ENCODE peak calls at places on chromosomes 13 and 19, in six cellular contexts. One of them, this sample, is unnamed.

GRCh38 chr13:24050292-24050711 is 110.2 kb upstream of the SPATA13 start:
- DNase-seq in left ventricle myocardium inferior: peak; percentile 36
- DNase-seq in heart right ventricle: peak; percentile 42
- DNase-seq in tibial nerve: no peak
- DNase-seq in AG09319: no peak
- DNase-seq in activated B cell treated with CpG ODN at 0.5 μM for 24 hours: no peak
- DNase-seq in this sample: no peak

GRCh38 chr19:45763691-45764294 is 5.3 kb downstream of the SIX5 start:
- DNase-seq in left ventricle myocardium inferior: no peak
- DNase-seq in heart right ventricle: peak; percentile 24
- DNase-seq in tibial nerve: no peak
- DNase-seq in AG09319: no peak
- DNase-seq in activated B cell treated with CpG ODN at 0.5 μM for 24 hours: no peak
- DNase-seq in this sample: no peak

GRCh38 chr13:46229251-46229650 is 17.5 kb downstream of the LRRC63 start:
- DNase-seq in left ventricle myocardium inferior: no peak
- DNase-seq in heart right ventricle: no peak
- DNase-seq in tibial nerve: no peak
- DNase-seq in AG09319: no peak
- DNase-seq in activated B cell treated with CpG ODN at 0.5 μM for 24 hours: no peak
- DNase-seq in this sample: no peak

GRCh38 chr19:4707956-4708650 is 15.5 kb downstream of the DPP9 start:
- DNase-seq in left ventricle myocardium inferior: peak; percentile 77
- DNase-seq in heart right ventricle: peak; percentile 48
- DNase-seq in tibial nerve: no peak
- DNase-seq in AG09319: no peak
- DNase-seq in activated B cell treated with CpG ODN at 0.5 μM for 24 hours: no peak
- DNase-seq in this sample: no peak

GRCh38 chr13:46097015-46097414 is 7.8 kb downstream of the CPB2 start:
- DNase-seq in left ventricle myocardium inferior: no peak
- DNase-seq in heart right ventricle: no peak
- DNase-seq in tibial nerve: no peak
- DNase-seq in AG09319: no peak
- DNase-seq in activated B cell treated with CpG ODN at 0.5 μM for 24 hours: no peak
- DNase-seq in this sample: no peak

GRCh38 chr19:7926021-7926726 is at the start of gene CTXN1:
- DNase-seq in left ventricle myocardium inferior: peak; percentile 71
- DNase-seq in heart right ventricle: peak; percentile 81
- DNase-seq in tibial nerve: peak; percentile 64
- DNase-seq in AG09319: no peak
- DNase-seq in activated B cell treated with CpG ODN at 0.5 μM for 24 hours: peak; percentile 83
- DNase-seq in this sample: peak; percentile 90

GRCh38 chr13:109251958-109252357 is 534.4 kb downstream of the IRS2 start:
- DNase-seq in left ventricle myocardium inferior: no peak
- DNase-seq in heart right ventricle: no peak
- DNase-seq in tibial nerve: no peak
- DNase-seq in AG09319: no peak
- DNase-seq in activated B cell treated with CpG ODN at 0.5 μM for 24 hours: no peak
- DNase-seq in this sample: no peak

GRCh38 chr13:99265823-99266426 is 7.7 kb upstream of the GPR18 start:
- DNase-seq in left ventricle myocardium inferior: no peak
- DNase-seq in heart right ventricle: no peak
- DNase-seq in tibial nerve: no peak
- DNase-seq in AG09319: no peak
- DNase-seq in activated B cell treated with CpG ODN at 0.5 μM for 24 hours: no peak
- DNase-seq in this sample: peak; percentile 40

GRCh38 chr19:15836345-15836594 is 20.8 kb upstream of the OR10H1 start:
- DNase-seq in left ventricle myocardium inferior: no peak
- DNase-seq in heart right ventricle: no peak
- DNase-seq in tibial nerve: peak; percentile 18
- DNase-seq in AG09319: no peak
- DNase-seq in activated B cell treated with CpG ODN at 0.5 μM for 24 hours: no peak
- DNase-seq in this sample: no peak

GRCh38 chr13:38042771-38043170 is 173.2 kb upstream of the TRPC4 start:
- DNase-seq in left ventricle myocardium inferior: no peak
- DNase-seq in heart right ventricle: no peak
- DNase-seq in tibial nerve: no peak
- DNase-seq in AG09319: no peak
- DNase-seq in activated B cell treated with CpG ODN at 0.5 μM for 24 hours: no peak
- DNase-seq in this sample: no peak

GRCh38 chr19:34220472-34221063 is 33.8 kb upstream of the GARRE1 start:
- DNase-seq in left ventricle myocardium inferior: no peak
- DNase-seq in heart right ventricle: no peak
- DNase-seq in tibial nerve: peak; percentile 86
- DNase-seq in AG09319: peak; percentile 14
- DNase-seq in activated B cell treated with CpG ODN at 0.5 μM for 24 hours: peak; percentile 20
- DNase-seq in this sample: peak; percentile 53

GRCh38 chr19:29927944-29928669 is 13.9 kb upstream of the URI1 start:
- DNase-seq in left ventricle myocardium inferior: no peak
- DNase-seq in heart right ventricle: no peak
- DNase-seq in tibial nerve: no peak
- DNase-seq in AG09319: no peak
- DNase-seq in activated B cell treated with CpG ODN at 0.5 μM for 24 hours: no peak
- DNase-seq in this sample: peak; percentile 65

GRCh38 chr19:45782820-45783785 is 813 bp upstream of the DMPK start:
- DNase-seq in left ventricle myocardium inferior: peak; percentile 85
- DNase-seq in heart right ventricle: peak; percentile 82
- DNase-seq in tibial nerve: no peak
- DNase-seq in AG09319: no peak
- DNase-seq in activated B cell treated with CpG ODN at 0.5 μM for 24 hours: no peak
- DNase-seq in this sample: no peak

GRCh38 chr13:39527961-39528720 is 74.9 kb downstream of the LHFPL6 start:
- DNase-seq in left ventricle myocardium inferior: no peak
- DNase-seq in heart right ventricle: no peak
- DNase-seq in tibial nerve: no peak
- DNase-seq in AG09319: peak; percentile 52
- DNase-seq in activated B cell treated with CpG ODN at 0.5 μM for 24 hours: no peak
- DNase-seq in this sample: no peak

GRCh38 chr19:21197589-21198295 is 55.9 kb downstream of the ZNF431 start:
- DNase-seq in left ventricle myocardium inferior: no peak
- DNase-seq in heart right ventricle: no peak
- DNase-seq in tibial nerve: no peak
- DNase-seq in AG09319: no peak
- DNase-seq in activated B cell treated with CpG ODN at 0.5 μM for 24 hours: no peak
- DNase-seq in this sample: no peak

GRCh38 chr19:21202865-21203494 is 61.1 kb downstream of the ZNF431 start:
- DNase-seq in left ventricle myocardium inferior: no peak
- DNase-seq in heart right ventricle: no peak
- DNase-seq in tibial nerve: peak; percentile 17
- DNase-seq in AG09319: peak; percentile 1
- DNase-seq in activated B cell treated with CpG ODN at 0.5 μM for 24 hours: no peak
- DNase-seq in this sample: peak; percentile 14
- TF ChIP-seq CTCF in left ventricle myocardium inferior: peak; percentile 76
- TF ChIP-seq CTCF in heart right ventricle: peak; percentile 64
- TF ChIP-seq CTCF in tibial nerve: peak; percentile 58
- TF ChIP-seq CTCF in AG09319: peak; percentile 53
- TF ChIP-seq CTCF in activated B cell treated with CpG ODN at 0.5 μM for 24 hours: no peak
- TF ChIP-seq CTCF in this sample: peak; percentile 32

DNA sequence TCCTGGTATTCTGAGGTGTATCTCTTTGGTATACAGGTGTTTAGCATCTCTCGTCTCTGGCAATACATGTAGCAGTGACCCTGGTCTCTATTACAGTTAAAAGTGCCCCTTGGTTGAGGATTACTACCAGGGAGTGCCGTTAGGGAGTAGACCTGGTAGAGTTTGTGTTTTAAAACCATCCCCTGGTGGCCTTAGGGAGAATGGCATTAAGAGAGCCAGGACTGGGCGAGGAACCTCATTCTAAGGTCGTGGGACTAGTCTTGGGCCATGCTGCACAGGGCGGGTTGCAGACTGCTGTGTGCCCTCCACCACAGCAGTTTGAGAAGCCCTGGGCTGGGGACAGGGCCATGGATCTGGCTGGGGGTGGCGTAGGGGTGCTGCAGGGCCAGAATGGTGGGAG is 35.0 kb downstream of the B3GLCT start:
- DNase-seq in left ventricle myocardium inferior: no peak
- DNase-seq in heart right ventricle: no peak
- DNase-seq in tibial nerve: no peak
- DNase-seq in AG09319: no peak
- DNase-seq in activated B cell treated with CpG ODN at 0.5 μM for 24 hours: no peak
- DNase-seq in this sample: no peak
- TF ChIP-seq CTCF in left ventricle myocardium inferior: peak; percentile 50
- TF ChIP-seq CTCF in heart right ventricle: peak; percentile 22
- TF ChIP-seq CTCF in tibial nerve: no peak
- TF ChIP-seq CTCF in AG09319: peak; percentile 31
- TF ChIP-seq CTCF in activated B cell treated with CpG ODN at 0.5 μM for 24 hours: no peak
- TF ChIP-seq CTCF in this sample: no peak

GRCh38 chr19:13234518-13234917 is 84.3 kb downstream of the IER2 start:
- DNase-seq in left ventricle myocardium inferior: peak; percentile 18
- DNase-seq in heart right ventricle: peak; percentile 35
- DNase-seq in tibial nerve: peak; percentile 8
- DNase-seq in AG09319: no peak
- DNase-seq in activated B cell treated with CpG ODN at 0.5 μM for 24 hours: peak; percentile 27
- DNase-seq in this sample: peak; percentile 74
- TF ChIP-seq CTCF in left ventricle myocardium inferior: peak; percentile 38
- TF ChIP-seq CTCF in heart right ventricle: no peak
- TF ChIP-seq CTCF in tibial nerve: peak; percentile 32
- TF ChIP-seq CTCF in AG09319: peak; percentile 55
- TF ChIP-seq CTCF in activated B cell treated with CpG ODN at 0.5 μM for 24 hours: no peak
- TF ChIP-seq CTCF in this sample: peak; percentile 13

GRCh38 chr19:12141405-12141736 is 1.2 kb upstream of the ZNF20 start:
- DNase-seq in left ventricle myocardium inferior: no peak
- DNase-seq in heart right ventricle: no peak
- DNase-seq in tibial nerve: no peak
- DNase-seq in AG09319: no peak
- DNase-seq in activated B cell treated with CpG ODN at 0.5 μM for 24 hours: no peak
- DNase-seq in this sample: no peak

GRCh38 chr19:12139885-12140544 is at the start of gene ZNF20:
- DNase-seq in left ventricle myocardium inferior: peak; percentile 96
- DNase-seq in heart right ventricle: peak; percentile 95
- DNase-seq in tibial nerve: peak; percentile 97
- DNase-seq in AG09319: peak; percentile 79
- DNase-seq in activated B cell treated with CpG ODN at 0.5 μM for 24 hours: peak; percentile 85
- DNase-seq in this sample: peak; percentile 96

GRCh38 chr19:12140545-12141404 is 625 bp upstream of the ZNF20 start:
- DNase-seq in left ventricle myocardium inferior: peak; percentile 88
- DNase-seq in heart right ventricle: peak; percentile 88
- DNase-seq in tibial nerve: peak; percentile 88
- DNase-seq in AG09319: peak; percentile 55
- DNase-seq in activated B cell treated with CpG ODN at 0.5 μM for 24 hours: peak; percentile 71
- DNase-seq in this sample: peak; percentile 81

GRCh38 chr19:12139309-12139708 is 841 bp downstream of the ZNF20 start:
- DNase-seq in left ventricle myocardium inferior: no peak
- DNase-seq in heart right ventricle: no peak
- DNase-seq in tibial nerve: no peak
- DNase-seq in AG09319: no peak
- DNase-seq in activated B cell treated with CpG ODN at 0.5 μM for 24 hours: no peak
- DNase-seq in this sample: no peak

GRCh38 chr19:12137541-12137940 is 2.6 kb downstream of the ZNF20 start:
- DNase-seq in left ventricle myocardium inferior: no peak
- DNase-seq in heart right ventricle: no peak
- DNase-seq in tibial nerve: no peak
- DNase-seq in AG09319: no peak
- DNase-seq in activated B cell treated with CpG ODN at 0.5 μM for 24 hours: no peak
- DNase-seq in this sample: no peak
- TF ChIP-seq CTCF in left ventricle myocardium inferior: peak; percentile 51
- TF ChIP-seq CTCF in heart right ventricle: peak; percentile 41
- TF ChIP-seq CTCF in tibial nerve: no peak
- TF ChIP-seq CTCF in AG09319: no peak
- TF ChIP-seq CTCF in activated B cell treated with CpG ODN at 0.5 μM for 24 hours: no peak
- TF ChIP-seq CTCF in this sample: peak; percentile 25

GRCh38 chr13:36817996-36818395 is 1.0 kb upstream of the RFXAP start:
- DNase-seq in left ventricle myocardium inferior: no peak
- DNase-seq in heart right ventricle: no peak
- DNase-seq in tibial nerve: no peak
- DNase-seq in AG09319: no peak
- DNase-seq in activated B cell treated with CpG ODN at 0.5 μM for 24 hours: no peak
- DNase-seq in this sample: no peak
- TF ChIP-seq CTCF in left ventricle myocardium inferior: no peak
- TF ChIP-seq CTCF in heart right ventricle: no peak
- TF ChIP-seq CTCF in tibial nerve: no peak
- TF ChIP-seq CTCF in AG09319: no peak
- TF ChIP-seq CTCF in activated B cell treated with CpG ODN at 0.5 μM for 24 hours: no peak
- TF ChIP-seq CTCF in this sample: no peak

DNA sequence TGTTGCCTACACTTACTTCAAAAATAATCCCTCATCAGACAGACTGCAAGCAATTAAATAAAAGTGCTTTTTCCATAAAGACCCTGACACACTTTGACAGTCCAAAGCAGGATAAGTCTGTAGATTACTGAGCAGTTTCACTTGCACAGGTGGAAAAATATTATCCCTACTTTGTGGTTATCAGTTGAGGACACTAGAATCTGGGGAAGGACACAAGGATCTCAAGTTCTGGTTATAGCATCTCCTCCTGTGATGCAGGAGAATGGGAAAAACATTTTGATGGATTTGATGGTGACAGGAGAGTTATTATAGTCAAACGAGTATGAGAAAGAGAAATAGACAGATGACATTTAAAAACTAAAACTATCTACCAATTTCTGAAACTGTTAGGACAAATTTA is 122.9 kb upstream of the PCDH9 start:
- DNase-seq in left ventricle myocardium inferior: no peak
- DNase-seq in heart right ventricle: no peak
- DNase-seq in tibial nerve: no peak
- DNase-seq in AG09319: no peak
- DNase-seq in activated B cell treated with CpG ODN at 0.5 μM for 24 hours: no peak
- DNase-seq in this sample: no peak
- TF ChIP-seq CTCF in left ventricle myocardium inferior: no peak
- TF ChIP-seq CTCF in heart right ventricle: no peak
- TF ChIP-seq CTCF in tibial nerve: no peak
- TF ChIP-seq CTCF in AG09319: no peak
- TF ChIP-seq CTCF in activated B cell treated with CpG ODN at 0.5 μM for 24 hours: no peak
- TF ChIP-seq CTCF in this sample: no peak

This sample was measured in GM10248.